ENCODE peak calls at places on chromosomes 5 and 9, in six cellular contexts. F is T-helper 17 cell; L is CD4-positive, alpha-beta T cell; D is psoas muscle; R is stimulated activated effector memory CD8-positive, alpha-beta T cell treated with anti-CD3 and anti-CD28 coated beads, Interleukin-12 subunit alpha, Interleukin-12 subunit beta, amount 100 ng/mL, for 72 hours; X is body of pancreas. M is an unnamed sample.

GRCh38 chr9:114149765-114150340 is 5.5 kb upstream of the COL27A1 start:
- ATAC-seq in F (no peak), L (no peak), D (no peak), R (no peak), X (no peak), M (no peak)

GRCh38 chr9:8115570-8115969 is 316.0 kb upstream of the DMAC1 start:
- ATAC-seq in F (no peak), L (no peak), D (no peak), R (peak), X (no peak), M (no peak)

GRCh38 chr5:126368239-126368812 is 54.9 kb upstream of the GRAMD2B start:
- ATAC-seq in F (no peak), L (no peak), D (no peak), R (no peak), X (no peak), M (peak)

GRCh38 chr5:141876628-141877477 is 1.4 kb downstream of the PCDH1 start:
- ATAC-seq in F (no peak), L (no peak), D (no peak), R (no peak), X (peak), M (peak)

GRCh38 chr5:89374818-89375521 is 492.0 kb upstream of the MEF2C start:
- ATAC-seq in F (no peak), L (no peak), D (no peak), R (no peak), X (no peak), M (no peak)

GRCh38 chr9:70902705-70903131 is 218.7 kb downstream of the TRPM3 start:
- ATAC-seq in F (no peak), L (no peak), D (peak), R (peak), X (peak), M (peak)

GRCh38 chr5:159330131-159330530 is at the start of gene IL12B:
- ATAC-seq in F (no peak), L (no peak), D (no peak), R (no peak), X (no peak), M (no peak)

GRCh38 chr9:2227468-2227867 is 212.3 kb downstream of the SMARCA2 start:
- ATAC-seq in F (no peak), L (no peak), D (no peak), R (no peak), X (peak), M (no peak)

GRCh38 chr5:55821731-55822512 is 29.2 kb upstream of the IL31RA start:
- ATAC-seq in F (peak), L (peak), D (no peak), R (peak), X (peak), M (peak)

GRCh38 chr9:108813951-108814601 is 41.7 kb downstream of the ACTL7B start:
- ATAC-seq in F (no peak), L (no peak), D (peak), R (no peak), X (no peak), M (peak)

GRCh38 chr5:78824826-78825225 is 160.3 kb downstream of the ARSB start:
- ATAC-seq in F (no peak), L (no peak), D (no peak), R (no peak), X (no peak), M (no peak)

GRCh38 chr9:131618071-131618479 is 72.8 kb downstream of the PRRT1B start:
- ATAC-seq in F (no peak), L (no peak), D (peak), R (no peak), X (peak), M (peak)

GRCh38 chr9:123851851-123852250 is 78.1 kb downstream of the DENND1A start:
- ATAC-seq in F (no peak), L (no peak), D (no peak), R (no peak), X (no peak), M (no peak)

GRCh38 chr5:92527311-92528078 is 1053.5 kb downstream of the NR2F1-AS1 start:
- ATAC-seq in F (no peak), L (no peak), D (no peak), R (no peak), X (no peak), M (no peak)

GRCh38 chr5:68452286-68452685 is 236.7 kb downstream of the PIK3R1 start:
- ATAC-seq in F (no peak), L (no peak), D (no peak), R (no peak), X (no peak), M (no peak)

GRCh38 chr9:136545065-136545965 is 533 bp downstream of the NOTCH1 start:
- ATAC-seq in F (peak), L (peak), D (no peak), R (peak), X (peak), M (no peak)

GRCh38 chr9:88574993-88575392 is 40.0 kb downstream of the NXNL2 start:
- ATAC-seq in F (no peak), L (no peak), D (no peak), R (no peak), X (no peak), M (no peak)

GRCh38 chr5:138366556-138367382 is 14.3 kb downstream of the KDM3B start:
- ATAC-seq in F (no peak), L (no peak), D (peak), R (no peak), X (no peak), M (no peak)

GRCh38 chr5:59357421-59357977 is 536.0 kb downstream of the PDE4D start:
- ATAC-seq in F (no peak), L (no peak), D (peak), R (no peak), X (no peak), M (no peak)

GRCh38 chr5:125967576-125967975 is 455.6 kb upstream of the GRAMD2B start:
- ATAC-seq in F (no peak), L (no peak), D (no peak), R (no peak), X (no peak), M (no peak)

GRCh38 chr5:113161806-113162205 is 185.2 kb downstream of the DCP2 start:
- ATAC-seq in F (no peak), L (no peak), D (peak), R (no peak), X (no peak), M (peak)

GRCh38 chr5:171369898-171370297 is 17.8 kb upstream of the NPM1 start:
- ATAC-seq in F (no peak), L (no peak), D (no peak), R (peak), X (no peak), M (no peak)

GRCh38 chr5:72440207-72440638 is 67.0 kb downstream of the ZNF366 start:
- ATAC-seq in F (no peak), L (no peak), D (no peak), R (no peak), X (no peak), M (no peak)

GRCh38 chr9:89185980-89186379 is 7.4 kb upstream of the SHC3 start:
- ATAC-seq in F (no peak), L (no peak), D (no peak), R (no peak), X (no peak), M (no peak)

GRCh38 chr9:85715587-85715986 is 26.2 kb downstream of the AGTPBP1 start:
- ATAC-seq in F (no peak), L (no peak), D (peak), R (peak), X (no peak), M (no peak)

M was measured in esophagus mucosa.